ENCODE peak calls at places on chromosomes 5 and 9, in four cellular contexts. I is GM23248, N is OCI-LY7, M is SK-N-SH. O is an unnamed sample.

GRCh38 chr9:131037336-131038255 is 28.6 kb downstream of the LAMC3 start:
- DNase-seq in I (peak), N (no peak), M (no peak), O (peak)

GRCh38 chr9:134875376-134875775 is 5.2 kb upstream of the FCN2 start:
- DNase-seq in I (no peak), N (no peak), M (no peak), O (no peak)

GRCh38 chr5:135669416-135669815 is 90.6 kb upstream of the CXCL14 start:
- DNase-seq in I (no peak), N (no peak), M (no peak), O (no peak)

GRCh38 chr5:31218978-31219377 is 25.5 kb downstream of the CDH6 start:
- DNase-seq in I (no peak), N (no peak), M (no peak), O (peak)

GRCh38 chr5:118253401-118254061 is 734.8 kb downstream of the DTWD2 start:
- DNase-seq in I (no peak), N (no peak), M (no peak), O (no peak)

GRCh38 chr9:5633243-5633642 is 4.3 kb downstream of the RIC1 start:
- DNase-seq in I (peak), N (no peak), M (no peak), O (no peak)

GRCh38 chr9:137056739-137057407 is 3.0 kb upstream of the ENTPD2 start:
- DNase-seq in I (no peak), N (no peak), M (no peak), O (no peak)

GRCh38 chr9:130450344-130451003 is 5.7 kb downstream of the ASS1 start:
- DNase-seq in I (no peak), N (no peak), M (no peak), O (no peak)

GRCh38 chr9:33106827-33107621 is 30.6 kb upstream of the SMU1 start:
- DNase-seq in I (peak), N (no peak), M (no peak), O (no peak)

GRCh38 chr9:121275781-121276658 is 8.1 kb downstream of the GSN start:
- DNase-seq in I (no peak), N (no peak), M (no peak), O (no peak)

GRCh38 chr5:36156619-36157018 is 4.7 kb downstream of the SKP2 start:
- DNase-seq in I (peak), N (no peak), M (no peak), O (no peak)

GRCh38 chr5:10524376-10525123 is 39.3 kb upstream of the ANKRD33B start:
- DNase-seq in I (peak), N (no peak), M (peak), O (no peak)

GRCh38 chr5:151315998-151316597 is 12.5 kb upstream of the SLC36A3 start:
- DNase-seq in I (peak), N (peak), M (peak), O (peak)

GRCh38 chr5:181235689-181236366 is 7.9 kb downstream of the RACK1 start:
- DNase-seq in I (no peak), N (no peak), M (no peak), O (no peak)

GRCh38 chr5:151051066-151051930 is 29.5 kb downstream of the TNIP1 start:
- DNase-seq in I (peak), N (peak), M (peak), O (peak)

GRCh38 chr9:114034663-114035062 is 43.4 kb downstream of the AMBP start:
- DNase-seq in I (no peak), N (no peak), M (no peak), O (no peak)

GRCh38 chr9:6450641-6451375 is 37.8 kb downstream of the UHRF2 start:
- DNase-seq in I (no peak), N (no peak), M (no peak), O (no peak)

GRCh38 chr5:74016373-74016772 is 390.4 kb downstream of the ARHGEF28 start:
- DNase-seq in I (no peak), N (peak), M (no peak), O (no peak)

GRCh38 chr9:4987996-4988421 is 2.9 kb downstream of the JAK2 start:
- DNase-seq in I (peak), N (peak), M (peak), O (peak)

GRCh38 chr5:170503970-170504525 is at the start of gene KCNIP1:
- DNase-seq in I (peak), N (no peak), M (peak), O (peak)

GRCh38 chr9:120264528-120264927 is 315.4 kb downstream of the CDK5RAP2 start:
- DNase-seq in I (no peak), N (no peak), M (no peak), O (no peak)

GRCh38 chr9:27407491-27407890 is 110.5 kb upstream of the EQTN start:
- DNase-seq in I (no peak), N (no peak), M (no peak), O (no peak)

GRCh38 chr5:1090538-1090937 is 21.3 kb downstream of the SLC12A7 start:
- DNase-seq in I (peak), N (no peak), M (no peak), O (no peak)

GRCh38 chr9:27117489-27118135 is 8.6 kb downstream of the TEK start:
- DNase-seq in I (peak), N (no peak), M (no peak), O (no peak)

GRCh38 chr5:180813418-180813817 is 10.8 kb upstream of the MGAT1 start:
- DNase-seq in I (no peak), N (peak), M (no peak), O (no peak)

GRCh38 chr5:28896949-28897348 is 1858.6 kb upstream of the CDH9 start:
- DNase-seq in I (no peak), N (no peak), M (no peak), O (no peak)

GRCh38 chr5:164742025-164742424 is 1236.6 kb downstream of the MAT2B start:
- DNase-seq in I (no peak), N (no peak), M (no peak), O (no peak)

GRCh38 chr5:68177676-68178075 is 37.9 kb upstream of the PIK3R1 start:
- DNase-seq in I (no peak), N (no peak), M (no peak), O (no peak)

GRCh38 chr5:176625966-176626875 is 4.1 kb downstream of the SNCB start:
- DNase-seq in I (peak), N (no peak), M (no peak), O (no peak)

DNA sequence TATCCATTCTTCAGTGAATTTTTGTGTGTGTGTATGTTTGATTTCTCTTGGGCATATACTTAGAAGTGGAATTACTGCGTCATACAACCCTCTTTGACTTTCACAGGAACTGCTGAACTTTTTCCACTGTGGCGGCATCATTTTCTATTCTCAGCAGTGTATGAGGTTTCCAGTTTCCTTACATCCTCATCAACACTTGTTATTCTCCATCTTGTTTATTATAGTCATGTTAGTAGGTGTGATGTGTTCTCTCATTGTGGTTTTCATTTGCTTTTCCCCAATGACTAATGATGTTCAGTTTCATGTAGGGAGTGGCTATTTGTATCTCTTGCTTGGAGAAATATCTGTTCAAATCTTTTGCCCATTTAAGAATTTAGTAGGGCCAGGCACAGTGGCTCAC is 2.6 kb downstream of the ZNF79 start:
- DNase-seq in I (no peak), N (no peak), M (no peak), O (no peak)
- H3K27ac ChIP-seq in I (no peak), N (no peak), M (no peak), O (no peak)

GRCh38 chr5:173333900-173334685 is 5.9 kb upstream of the STC2 start:
- DNase-seq in I (peak), N (no peak), M (no peak), O (no peak)
- TF ChIP-seq EZH2phosphoT487 in I (no peak), N (no peak), M (no peak), O (no peak)

GRCh38 chr9:76023715-76024195 is 133.3 kb downstream of the PCSK5 start:
- DNase-seq in I (no peak), N (no peak), M (no peak), O (no peak)

GRCh38 chr9:76022317-76022716 is 131.8 kb downstream of the PCSK5 start:
- DNase-seq in I (no peak), N (no peak), M (no peak), O (peak)

GRCh38 chr9:76027426-76027825 is 137.0 kb downstream of the PCSK5 start:
- DNase-seq in I (no peak), N (no peak), M (no peak), O (no peak)

DNA sequence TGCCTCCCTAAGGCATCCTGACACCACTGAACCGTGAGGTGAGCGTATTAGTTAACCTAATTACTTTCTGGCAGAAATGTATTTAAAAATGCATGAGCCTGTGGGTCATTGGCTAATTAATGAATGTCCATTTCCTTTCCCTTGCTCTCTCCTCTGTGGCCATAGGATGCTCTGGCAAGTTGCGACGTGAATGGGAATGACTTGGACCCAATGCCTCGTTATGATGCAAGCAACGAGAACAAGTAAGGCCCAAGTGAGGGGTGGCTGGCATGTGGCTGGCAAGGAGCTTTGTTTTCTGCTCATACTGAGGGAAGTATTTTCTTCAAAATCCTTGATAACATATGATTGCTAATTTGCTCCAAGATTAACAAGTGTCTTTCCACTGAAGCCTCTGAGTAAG is 136.3 kb downstream of the PCSK5 start:
- DNase-seq in I (no peak), N (no peak), M (no peak), O (no peak)
- H3K27ac ChIP-seq in I (no peak), N (no peak), M (no peak), O (no peak)

GRCh38 chr9:19550009-19550408 is 141.2 kb downstream of the ACER2 start:
- DNase-seq in I (no peak), N (no peak), M (no peak), O (no peak)
- TF ChIP-seq EZH2phosphoT487 in I (no peak), N (no peak), M (no peak), O (no peak)

DNA sequence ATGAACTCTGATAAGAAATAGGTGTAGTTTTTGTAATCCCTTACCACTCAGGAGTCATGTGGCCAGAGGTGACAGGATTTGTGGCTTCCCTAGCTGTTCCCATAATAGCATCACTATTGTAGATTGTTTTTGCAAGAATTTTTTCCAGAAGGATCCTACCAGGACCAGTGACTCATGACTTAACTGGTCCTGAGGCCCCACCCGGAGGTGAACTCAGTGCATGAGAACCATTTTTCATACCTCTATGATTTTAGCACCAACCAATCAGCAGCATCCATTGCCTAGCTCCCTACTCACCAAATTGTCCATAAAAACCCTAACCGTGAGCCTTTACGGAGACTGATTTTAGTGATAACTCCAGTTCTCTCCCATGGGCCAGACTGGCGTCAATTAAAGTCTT is 484.8 kb downstream of the PSAT1 start:
- DNase-seq in I (peak), N (no peak), M (no peak), O (no peak)
- H3K27ac ChIP-seq in I (no peak), N (no peak), M (no peak), O (no peak)

O was measured in neural progenitor cell.